ENCODE peak calls at places on chromosomes 2 and 18, in five cellular contexts. V is ovary, O is HepG2, P is prostate gland, I is AG04450. E is an unnamed sample. For H3K9me3 and H3K27me3, the result is how much of the 10 kb centered on the place peaks cover.

GRCh38 chr18:35042389-35043066 is 1.3 kb downstream of the MAPRE2 start:
- DNase-seq in V (no peak), O (no peak), P (no peak), I (no peak), E (no peak)

GRCh38 chr2:71207601-71208000 is 19.3 kb downstream of the PAIP2B start:
- DNase-seq in V (no peak), O (no peak), P (no peak), I (no peak), E (no peak)

GRCh38 chr2:168343586-168343985 is 96.2 kb upstream of the STK39 start:
- DNase-seq in V (no peak), O (no peak), P (no peak), I (no peak), E (no peak)

GRCh38 chr2:37665622-37666362 is 5.7 kb downstream of the CDC42EP3 start:
- DNase-seq in V (no peak), O (no peak), P (no peak), I (no peak), E (no peak)

GRCh38 chr2:46854260-46854659 is 61.3 kb downstream of the MCFD2 start:
- DNase-seq in V (no peak), O (no peak), P (no peak), I (no peak), E (no peak)

GRCh38 chr2:150165988-150166965 is 321.2 kb downstream of the RND3 start:
- DNase-seq in V (no peak), O (peak), P (peak), I (no peak), E (no peak)

GRCh38 chr18:74529378-74529777 is 4.9 kb upstream of the CNDP1 start:
- DNase-seq in V (no peak), O (no peak), P (no peak), I (no peak), E (no peak)

GRCh38 chr2:108253106-108253505 is 13.3 kb downstream of the SULT1C3 start:
- DNase-seq in V (no peak), O (no peak), P (no peak), I (no peak), E (no peak)

GRCh38 chr2:54479422-54479821 is 23.3 kb downstream of the SPTBN1 start:
- DNase-seq in V (no peak), O (no peak), P (no peak), I (no peak), E (no peak)

GRCh38 chr2:42504364-42505230 is 10.8 kb upstream of the KCNG3 start:
- DNase-seq in V (no peak), O (peak), P (no peak), I (no peak), E (no peak)

GRCh38 chr2:9010866-9011265 is 7.4 kb upstream of the MBOAT2 start:
- DNase-seq in V (no peak), O (no peak), P (no peak), I (peak), E (no peak)

GRCh38 chr2:182057002-182057401 is 71.3 kb downstream of the PPP1R1C start:
- DNase-seq in V (no peak), O (no peak), P (no peak), I (no peak), E (no peak)

GRCh38 chr2:45002661-45003210 is 6.5 kb downstream of the SIX2 start:
- DNase-seq in V (no peak), O (no peak), P (no peak), I (no peak), E (no peak)

GRCh38 chr2:192775011-192775410 is 580.3 kb upstream of the TMEFF2 start:
- DNase-seq in V (no peak), O (no peak), P (no peak), I (no peak), E (no peak)

GRCh38 chr2:29767606-29768335 is 153.6 kb downstream of the ALK start:
- DNase-seq in V (no peak), O (no peak), P (no peak), I (no peak), E (no peak)

GRCh38 chr2:3651686-3652516 is 6.1 kb upstream of the ALLC start:
- DNase-seq in V (peak), O (peak), P (peak), I (no peak), E (peak)

GRCh38 chr2:181300600-181301291 is 156.4 kb upstream of the ITGA4 start:
- DNase-seq in V (no peak), O (no peak), P (no peak), I (no peak), E (no peak)

GRCh38 chr2:12715878-12716249 is 872 bp upstream of the TRIB2 start:
- DNase-seq in V (peak), O (peak), P (peak), I (peak), E (peak)

GRCh38 chr2:83990601-83991000 is 468.5 kb downstream of the SUCLG1 start:
- DNase-seq in V (no peak), O (no peak), P (no peak), I (no peak), E (no peak)

GRCh38 chr2:187617925-187618324 is 63.7 kb upstream of the TFPI start:
- DNase-seq in V (no peak), O (no peak), P (no peak), I (no peak), E (no peak)

GRCh38 chr18:45498270-45498625 is 117.0 kb upstream of the SLC14A2 start:
- DNase-seq in V (no peak), O (no peak), P (no peak), I (no peak), E (no peak)

GRCh38 chr18:76380791-76381405 is 114.1 kb downstream of the ZNF516 start:
- DNase-seq in V (peak), O (no peak), P (no peak), I (no peak), E (no peak)

GRCh38 chr18:2905802-2906521 is 59.2 kb downstream of the EMILIN2 start:
- DNase-seq in V (peak), O (peak), P (no peak), I (no peak), E (peak)

GRCh38 chr2:120064664-120065063 is 51.8 kb downstream of the EPB41L5 start:
- DNase-seq in V (no peak), O (no peak), P (no peak), I (no peak), E (no peak)

GRCh38 chr18:58097127-58097906 is 53.3 kb downstream of the NEDD4L start:
- DNase-seq in V (no peak), O (peak), P (no peak), I (no peak), E (no peak)

GRCh38 chr2:39718483-39718882 is 52.8 kb downstream of the TMEM178A start:
- DNase-seq in V (no peak), O (peak), P (no peak), I (no peak), E (no peak)

GRCh38 chr2:10142640-10142965 is 20.1 kb downstream of the RRM2 start:
- DNase-seq in V (no peak), O (no peak), P (no peak), I (no peak), E (no peak)

GRCh38 chr2:7116516-7116915 is 199.3 kb downstream of the RNF144A start:
- DNase-seq in V (no peak), O (no peak), P (no peak), I (no peak), E (no peak)

GRCh38 chr2:240259924-240260529 is 119.6 kb upstream of the OTOS start:
- DNase-seq in V (peak), O (no peak), P (no peak), I (no peak), E (no peak)
- H3K9me3 ChIP-seq in V (under half), O (under half), P (under half), I (under half), E (under half)

DNA sequence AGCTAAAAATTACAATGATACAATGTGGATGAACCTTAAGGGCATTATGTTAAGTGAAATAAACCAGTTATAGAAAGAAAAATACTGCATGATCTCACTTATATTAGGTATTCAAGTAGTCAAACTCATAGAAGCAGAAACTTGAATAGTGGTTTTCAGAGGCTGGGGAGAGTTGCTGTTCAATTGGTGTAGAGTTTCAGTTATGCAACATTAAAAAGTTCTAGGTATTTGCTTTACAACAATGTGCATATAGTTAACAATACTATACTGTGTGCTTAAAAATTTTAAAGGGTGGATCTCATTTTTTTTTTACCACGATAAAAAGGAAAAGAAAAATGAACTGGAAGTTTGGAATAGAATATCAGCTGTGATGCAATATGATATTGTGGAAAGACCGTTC is 479.1 kb downstream of the SPAG16 start:
- DNase-seq in V (no peak), O (no peak), P (no peak), I (no peak), E (no peak)
- H3K27me3 ChIP-seq in V (under half), O (under half), P (under half), I (under half), E (under half)

GRCh38 chr2:234029150-234029733 is 21.3 kb upstream of the SPP2 start:
- DNase-seq in V (no peak), O (no peak), P (no peak), I (no peak), E (no peak)

GRCh38 chr2:234031207-234031606 is 19.3 kb upstream of the SPP2 start:
- DNase-seq in V (no peak), O (no peak), P (no peak), I (no peak), E (no peak)

GRCh38 chr2:234033885-234034284 is 16.6 kb upstream of the SPP2 start:
- DNase-seq in V (no peak), O (no peak), P (no peak), I (no peak), E (no peak)

GRCh38 chr2:234033174-234033573 is 17.3 kb upstream of the SPP2 start:
- DNase-seq in V (no peak), O (no peak), P (no peak), I (no peak), E (no peak)

GRCh38 chr2:234032301-234032856 is 18.1 kb upstream of the SPP2 start:
- DNase-seq in V (no peak), O (no peak), P (no peak), I (peak), E (no peak)
- H3K9me3 ChIP-seq in V (under half), O (under half), P (under half), I (under half), E (under half)

DNA sequence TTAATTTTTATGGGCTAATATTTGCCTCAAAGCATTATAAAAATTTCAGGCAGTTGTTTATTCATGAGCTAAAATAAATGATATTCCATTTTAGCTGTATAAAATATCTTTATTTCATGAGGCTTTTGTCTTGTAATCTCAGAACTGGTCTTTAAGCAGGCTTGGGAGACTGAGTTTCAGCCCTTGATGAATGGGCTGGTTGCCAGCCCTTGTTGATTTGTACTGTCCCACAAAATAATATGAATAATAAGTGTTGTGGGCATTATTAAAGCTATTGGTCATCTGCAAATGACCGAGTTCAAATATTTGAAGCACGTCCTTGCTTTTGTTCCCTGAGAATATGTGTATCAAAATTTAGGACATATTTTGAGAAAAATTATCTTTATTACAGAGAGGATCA is 18.2 kb downstream of the INPP1 start:
- DNase-seq in V (no peak), O (no peak), P (no peak), I (no peak), E (no peak)
- H3K27me3 ChIP-seq in V (under half), O (under half), P (under half), I (under half), E (under half)

GRCh38 chr2:126733795-126734194 is 77.8 kb downstream of the GYPC start:
- DNase-seq in V (no peak), O (no peak), P (no peak), I (no peak), E (no peak)
- H3K9me3 ChIP-seq in V (under half), O (under half), P (under half), I (under half), E (under half)

DNA sequence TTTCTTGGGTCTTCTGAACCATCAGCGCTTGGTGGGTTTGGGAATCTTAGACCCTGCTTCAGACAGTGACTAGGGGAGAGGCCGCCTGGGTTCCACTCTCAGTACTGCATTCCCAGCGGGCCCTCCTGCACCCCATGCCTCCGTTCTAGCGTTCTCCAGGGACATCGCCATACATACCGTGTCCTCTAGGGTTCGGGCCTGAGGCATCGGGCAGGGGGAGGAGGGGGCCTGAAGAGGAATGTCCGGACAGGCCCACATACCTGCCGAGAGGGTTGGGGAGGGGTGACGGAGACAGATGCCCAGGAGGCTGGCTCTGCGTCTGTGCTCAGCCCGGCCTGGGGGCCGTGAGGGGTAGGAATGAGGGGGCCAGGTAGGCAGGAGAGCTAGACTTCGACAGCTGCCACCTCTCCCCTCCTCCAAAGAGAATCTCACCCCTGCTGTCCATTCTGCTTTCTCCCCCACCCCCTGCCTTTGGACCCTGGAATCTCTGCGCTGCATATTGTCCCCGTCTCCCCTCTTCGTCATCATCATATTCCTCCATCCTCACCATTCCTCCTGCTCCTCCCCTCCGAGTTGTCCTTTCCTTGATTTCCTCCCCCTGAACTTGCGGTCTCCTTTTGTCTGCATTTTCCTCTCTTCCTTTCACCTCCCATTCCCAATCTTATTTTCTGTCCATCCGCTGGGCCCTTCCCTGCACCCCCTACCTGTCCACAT is 7.8 kb upstream of the WNT10A start:
- DNase-seq in V (no peak), O (no peak), P (no peak), I (no peak), E (no peak)
- H3K27me3 ChIP-seq in V (under half), O (under half), P (under half), I (half or more), E (under half)

GRCh38 chr2:200150411-200151086 is 155.9 kb upstream of the SPATS2L start:
- DNase-seq in V (no peak), O (no peak), P (no peak), I (no peak), E (no peak)

GRCh38 chr2:200147371-200147770 is 159.1 kb upstream of the SPATS2L start:
- DNase-seq in V (no peak), O (no peak), P (no peak), I (no peak), E (no peak)

GRCh38 chr2:200144571-200144970 is 161.9 kb upstream of the SPATS2L start:
- DNase-seq in V (no peak), O (no peak), P (no peak), I (no peak), E (no peak)

GRCh38 chr2:200148366-200148765 is 158.1 kb upstream of the SPATS2L start:
- DNase-seq in V (no peak), O (no peak), P (no peak), I (no peak), E (no peak)
- H3K9me3 ChIP-seq in V (under half), O (under half), P (under half), I (under half), E (under half)

E was measured in pancreas.